ENCODE peak calls at places on chromosomes 11 and 22, in eight cellular contexts. N is T-helper 17 cell, O is AG09319, I is tibial nerve, F is HCT116, W is NCI-H2107, K is left cardiac atrium, D is keratinocyte. E is an unnamed sample.

GRCh38 chr11:116853461-116854073 is 16.1 kb upstream of the APOA1 start:
- DNase-seq in O (no peak), I (no peak), D (peak; percentile 76), K (no peak), W (no peak), F (peak; percentile 34), N (peak; percentile 35), E (peak; percentile 96)

GRCh38 chr11:73011126-73011817 is 130.8 kb downstream of the FCHSD2 start:
- DNase-seq in N (no peak), W (no peak), D (no peak), K (no peak), I (no peak), O (no peak), F (no peak), E (no peak)

GRCh38 chr22:28560005-28560742 is 119.5 kb downstream of the TTC28 start:
- DNase-seq in I (no peak), N (no peak), F (no peak), O (no peak), W (no peak), D (peak; percentile 7), K (no peak), E (peak; percentile 67)

GRCh38 chr11:37613031-37613430 is 1015.0 kb upstream of the RAG2 start:
- DNase-seq in D (no peak), I (no peak), F (no peak), W (no peak), O (no peak), N (no peak), K (no peak), E (no peak)

GRCh38 chr11:65132988-65133700 is 1.2 kb downstream of the SYVN1 start:
- DNase-seq in D (peak; percentile 48), I (no peak), O (no peak), N (peak; percentile 40), F (peak; percentile 64), W (no peak), K (peak; percentile 46), E (peak; percentile 40)

GRCh38 chr11:102451693-102452460 is 688 bp downstream of the TMEM123 start:
- DNase-seq in O (no peak), N (peak; percentile 62), K (peak; percentile 75), W (peak; percentile 41), D (no peak), F (no peak), I (peak; percentile 38), E (peak; percentile 88)

GRCh38 chr11:111698852-111699559 is 67.2 kb downstream of the PPP2R1B start:
- DNase-seq in W (no peak), K (no peak), O (no peak), D (no peak), F (no peak), N (no peak), I (no peak), E (no peak)

GRCh38 chr11:78318733-78319132 is 98.9 kb downstream of the GAB2 start:
- DNase-seq in D (no peak), W (no peak), F (no peak), O (no peak), I (no peak), N (no peak), K (no peak), E (no peak)

GRCh38 chr11:33747969-33748368 is 11.7 kb upstream of the CD59 start:
- DNase-seq in O (no peak), F (no peak), K (no peak), N (no peak), W (no peak), D (no peak), I (no peak), E (no peak)

GRCh38 chr11:2177081-2177480 is 5.5 kb upstream of the TH start:
- DNase-seq in I (no peak), F (no peak), K (no peak), W (no peak), O (no peak), N (no peak), D (no peak), E (no peak)

GRCh38 chr22:49735411-49736311 is 92.0 kb downstream of the BRD1 start:
- DNase-seq in N (no peak), O (no peak), K (no peak), F (no peak), D (no peak), W (no peak), I (no peak), E (no peak)

GRCh38 chr11:69915501-69916250 is 96.5 kb upstream of the FGF3 start:
- DNase-seq in N (no peak), D (no peak), W (peak; percentile 71), K (peak; percentile 91), I (peak; percentile 82), O (peak; percentile 30), F (peak; percentile 60), E (peak; percentile 24)

GRCh38 chr11:2186669-2187266 is 15.2 kb upstream of the TH start:
- DNase-seq in W (no peak), O (no peak), N (no peak), I (no peak), D (no peak), K (no peak), F (peak; percentile 51), E (peak; percentile 11)

GRCh38 chr11:27018902-27019544 is 21.6 kb upstream of the BBOX1 start:
- DNase-seq in N (no peak), F (no peak), D (no peak), W (no peak), O (no peak), I (no peak), K (no peak), E (no peak)

GRCh38 chr22:44244265-44244822 is 63.6 kb downstream of the PARVG start:
- DNase-seq in K (no peak), N (no peak), W (no peak), D (no peak), F (no peak), O (no peak), I (no peak), E (no peak)